ENCODE peak calls at places on chromosomes 13 and 19, in six cellular contexts. I, A, P, E, V and N are unnamed samples.

GRCh38 chr13:30731658-30732390 is 3.5 kb upstream of the ALOX5AP start:
- DNase-seq in I (no peak), A (no peak), P (no peak), E (no peak), V (no peak), N (no peak)

GRCh38 chr13:110415669-110416068 is 108.6 kb downstream of the COL4A2 start:
- DNase-seq in I (peak; percentile 7), A (no peak), P (no peak), E (no peak), V (no peak), N (no peak)

GRCh38 chr13:108120332-108120731 is 95.0 kb downstream of the LIG4 start:
- DNase-seq in I (no peak), A (no peak), P (no peak), E (no peak), V (no peak), N (no peak)

GRCh38 chr13:46480131-46480530 is 72.8 kb upstream of the LRCH1 start:
- DNase-seq in I (no peak), A (no peak), P (no peak), E (no peak), V (no peak), N (no peak)

GRCh38 chr13:29573190-29573589 is 22.3 kb downstream of the SLC7A1 start:
- DNase-seq in I (no peak), A (peak; percentile 34), P (peak; percentile 45), E (peak; percentile 78), V (peak; percentile 39), N (peak; percentile 78)

GRCh38 chr19:40888191-40888590 is 6.2 kb upstream of the CYP2A7 start:
- DNase-seq in I (no peak), A (no peak), P (no peak), E (no peak), V (no peak), N (no peak)

GRCh38 chr13:44423824-44424223 is 50.2 kb downstream of the SERP2 start:
- DNase-seq in I (no peak), A (no peak), P (no peak), E (no peak), V (no peak), N (no peak)

GRCh38 chr19:3123956-3124355 is 11.9 kb upstream of the GNA15 start:
- DNase-seq in I (no peak), A (no peak), P (no peak), E (peak; percentile 53), V (no peak), N (no peak)

GRCh38 chr19:13429563-13429962 is 76.7 kb downstream of the CACNA1A start:
- DNase-seq in I (no peak), A (no peak), P (no peak), E (no peak), V (peak; percentile 27), N (no peak)

GRCh38 chr13:24727731-24728601 is 36.0 kb upstream of the RNF17 start:
- DNase-seq in I (peak; percentile 66), A (peak; percentile 87), P (peak; percentile 90), E (no peak), V (peak; percentile 94), N (peak; percentile 71)

GRCh38 chr13:31096624-31097302 is 64.9 kb downstream of the HSPH1 start:
- DNase-seq in I (peak; percentile 30), A (no peak), P (no peak), E (no peak), V (no peak), N (peak; percentile 72)

GRCh38 chr13:55615080-55615479 is 1525.6 kb upstream of the PRR20A start:
- DNase-seq in I (no peak), A (no peak), P (no peak), E (no peak), V (no peak), N (no peak)

GRCh38 chr13:104140557-104140956 is 1074.3 kb upstream of the SLC10A2 start:
- DNase-seq in I (no peak), A (no peak), P (no peak), E (no peak), V (peak; percentile 7), N (no peak)

GRCh38 chr19:43470288-43470687 is 4.9 kb upstream of the LYPD3 start:
- DNase-seq in I (no peak), A (no peak), P (no peak), E (no peak), V (peak; percentile 7), N (no peak)

GRCh38 chr19:48963371-48964204 is 1.5 kb upstream of the FTL start:
- DNase-seq in I (peak; percentile 75), A (peak; percentile 84), P (peak; percentile 87), E (peak; percentile 86), V (peak; percentile 76), N (peak; percentile 88)

GRCh38 chr13:80562423-80562822 is 221.5 kb upstream of the SPRY2 start:
- DNase-seq in I (no peak), A (no peak), P (no peak), E (no peak), V (no peak), N (no peak)

GRCh38 chr19:19134687-19135158 is 3.6 kb downstream of the TMEM161A start:
- DNase-seq in I (no peak), A (no peak), P (no peak), E (no peak), V (no peak), N (no peak)

GRCh38 chr13:29978211-29978610 is 127.8 kb upstream of the UBL3 start:
- DNase-seq in I (no peak), A (no peak), P (no peak), E (no peak), V (peak; percentile 9), N (no peak)

GRCh38 chr13:40508767-40509342 is 157.6 kb downstream of the FOXO1 start:
- DNase-seq in I (no peak), A (no peak), P (no peak), E (no peak), V (no peak), N (no peak)

DNA sequence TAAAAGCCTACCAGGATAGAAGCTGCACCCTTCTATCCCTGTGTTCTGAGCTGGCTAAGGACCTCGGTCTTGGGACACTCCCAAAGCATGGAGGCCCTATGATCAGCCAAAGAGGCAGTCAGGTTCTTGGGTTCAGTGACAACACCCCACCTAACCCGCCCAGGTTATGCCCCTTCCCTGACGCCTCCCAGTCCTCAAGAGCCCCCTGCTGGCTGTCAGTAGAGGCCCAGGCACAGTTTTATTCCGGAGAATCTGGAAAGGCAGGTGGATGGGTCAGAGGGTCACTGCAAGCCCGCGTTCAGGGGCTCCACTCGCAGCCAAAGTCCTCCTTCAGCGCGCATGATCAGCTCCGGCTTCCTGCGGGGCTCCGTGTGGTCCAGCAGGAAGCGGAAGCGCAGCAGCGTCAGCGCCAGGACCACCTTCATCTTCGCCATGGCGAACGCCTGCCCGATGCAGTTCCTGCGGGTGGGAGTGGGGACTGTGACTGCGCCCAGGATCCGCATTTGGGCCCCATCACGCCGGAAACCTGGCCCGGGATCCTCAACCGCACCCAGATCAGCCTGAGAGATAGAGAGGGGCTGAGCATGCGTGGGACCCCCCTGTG is 22.3 kb downstream of the OR10H3 start:
- DNase-seq in I (peak; percentile 34), A (no peak), P (peak; percentile 32), E (no peak), V (no peak), N (peak; percentile 30)
- TF ChIP-seq CTCF in I (peak; percentile 32), A (no peak), P (no peak), E (peak; percentile 59), V (no peak), N (peak; percentile 54)

DNA sequence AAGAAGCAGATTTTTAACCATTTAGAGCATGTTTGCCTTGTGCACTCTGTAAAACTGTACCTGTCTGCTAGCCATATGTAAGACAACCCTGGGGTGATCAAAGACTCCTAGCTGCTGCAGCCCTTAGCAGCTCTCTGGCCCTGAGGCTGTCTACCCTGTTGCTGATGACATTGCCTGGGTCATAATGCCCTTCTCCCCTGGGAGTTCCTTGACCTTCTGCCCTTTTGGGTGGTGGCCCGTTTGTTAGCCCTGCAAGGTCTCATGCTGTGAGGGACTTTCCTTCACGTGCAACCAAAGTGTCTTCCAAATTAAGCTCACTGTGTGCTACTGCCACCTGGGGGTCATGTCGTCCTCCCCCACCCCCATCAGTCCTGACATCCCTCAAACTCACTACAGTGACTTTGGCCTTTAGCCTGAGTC is 7.4 kb downstream of the GPC6 start:
- DNase-seq in I (no peak), A (no peak), P (no peak), E (no peak), V (no peak), N (no peak)
- TF ChIP-seq CTCF in I (no peak), A (no peak), P (no peak), E (no peak), V (peak; percentile 12), N (no peak)

DNA sequence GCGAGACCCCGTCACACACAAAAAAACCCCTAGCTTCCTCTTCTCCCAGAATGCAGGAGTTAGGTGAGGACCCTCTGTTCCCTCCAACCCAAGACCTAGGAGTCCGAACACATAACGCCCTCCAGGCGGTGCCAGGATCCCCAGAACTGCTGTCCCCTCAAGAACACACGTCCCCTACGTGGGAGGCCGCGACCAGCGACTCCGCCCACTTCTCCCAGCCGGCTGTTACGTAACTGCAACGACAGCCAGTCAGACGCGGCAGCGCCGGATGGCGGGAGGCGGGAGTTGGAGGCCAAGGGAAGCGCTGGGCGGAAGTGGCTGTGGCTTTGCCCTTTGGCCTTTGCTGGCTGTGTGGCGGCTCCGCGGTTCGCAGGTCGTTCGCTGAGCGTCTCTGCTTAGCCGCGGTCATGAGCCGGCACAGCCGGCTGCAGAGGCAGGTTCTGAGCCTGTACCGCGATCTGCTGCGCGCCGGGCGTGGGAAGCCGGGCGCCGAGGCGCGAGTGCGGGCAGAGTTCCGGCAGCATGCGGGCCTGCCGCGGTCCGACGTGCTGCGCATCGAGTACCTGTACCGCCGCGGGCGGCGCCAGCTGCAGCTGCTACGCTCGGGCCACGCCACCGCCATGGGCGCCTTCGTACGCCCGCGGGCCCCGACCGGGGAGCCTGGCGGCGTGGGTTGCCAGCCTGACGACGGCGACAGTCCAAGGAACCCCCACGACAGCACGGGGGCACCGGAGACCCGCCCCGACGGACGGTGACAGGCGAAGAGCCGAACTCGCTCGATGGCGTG is at the start of gene SDHAF1:
- DNase-seq in I (peak; percentile 97), A (peak; percentile 98), P (peak; percentile 99), E (peak; percentile 98), V (peak; percentile 96), N (peak; percentile 98)
- TF ChIP-seq CTCF in I (no peak), A (no peak), P (no peak), E (peak; percentile 5), V (no peak), N (no peak)

GRCh38 chr13:52319876-52320275 is 86.1 kb downstream of the THSD1 start:
- DNase-seq in I (no peak), A (no peak), P (no peak), E (no peak), V (no peak), N (no peak)
- TF ChIP-seq CTCF in I (no peak), A (no peak), P (no peak), E (no peak), V (no peak), N (no peak)